ENCODE peak calls at places on chromosomes 13 and 19, in seven cellular contexts. G, Y, V, O, R, F and P are unnamed samples.

GRCh38 chr19:18735752-18736151 is 52.3 kb downstream of the CRTC1 start:
- DNase-seq in G (no peak), Y (no peak), V (no peak), O (no peak), R (no peak), F (no peak), P (no peak)

GRCh38 chr13:83184819-83185218 is 697.5 kb downstream of the SLITRK1 start:
- DNase-seq in G (no peak), Y (no peak), V (no peak), O (no peak), R (peak; percentile 68), F (no peak), P (no peak)

GRCh38 chr19:33192010-33192409 is 2.1 kb upstream of the LRP3 start:
- DNase-seq in G (no peak), Y (no peak), V (no peak), O (peak; percentile 20), R (no peak), F (no peak), P (no peak)

GRCh38 chr13:73932091-73932490 is 202.1 kb downstream of the KLF12 start:
- DNase-seq in G (no peak), Y (no peak), V (no peak), O (no peak), R (no peak), F (no peak), P (no peak)

GRCh38 chr19:23539499-23539898 is 144.2 kb upstream of the ZNF91 start:
- DNase-seq in G (no peak), Y (no peak), V (no peak), O (no peak), R (no peak), F (no peak), P (no peak)

GRCh38 chr13:53104120-53104519 is 75.5 kb downstream of the OLFM4 start:
- DNase-seq in G (no peak), Y (no peak), V (no peak), O (no peak), R (peak; percentile 0), F (no peak), P (no peak)

GRCh38 chr13:79423801-79424642 is 18.0 kb upstream of the RBM26 start:
- DNase-seq in G (peak; percentile 44), Y (no peak), V (no peak), O (no peak), R (peak; percentile 65), F (no peak), P (peak; percentile 41)

GRCh38 chr13:44040754-44041100 is 161.0 kb downstream of the LACC1 start:
- DNase-seq in G (no peak), Y (no peak), V (no peak), O (no peak), R (peak; percentile 53), F (no peak), P (no peak)

GRCh38 chr19:2259331-2259730 is 3.1 kb upstream of the JSRP1 start:
- DNase-seq in G (peak; percentile 63), Y (no peak), V (no peak), O (no peak), R (peak; percentile 48), F (no peak), P (no peak)

GRCh38 chr19:43759515-43759914 is 4.8 kb upstream of the SMG9 start:
- DNase-seq in G (peak; percentile 82), Y (peak; percentile 85), V (no peak), O (no peak), R (peak; percentile 88), F (no peak), P (no peak)

DNA sequence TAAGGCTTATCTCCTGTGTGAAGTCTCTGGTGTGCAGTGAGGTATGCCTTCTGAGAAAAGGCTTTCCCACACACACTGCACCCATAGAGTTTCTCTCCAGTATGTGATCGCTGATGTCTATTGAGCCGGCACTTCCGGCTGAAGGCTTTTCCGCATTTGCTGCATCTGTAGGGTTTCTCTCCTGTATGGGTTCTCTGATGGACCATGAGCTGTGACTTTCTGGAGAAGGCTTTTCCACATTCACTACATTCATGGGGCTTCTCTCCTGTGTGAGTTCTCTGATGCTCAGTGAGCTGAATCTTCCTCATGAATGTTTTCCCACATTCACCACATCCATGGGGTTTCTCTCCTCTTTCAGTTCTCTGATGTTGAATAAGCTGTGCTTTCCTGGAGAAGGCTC is 14.7 kb downstream of the ZNF577 start:
- DNase-seq in G (no peak), Y (no peak), V (no peak), O (no peak), R (no peak), F (no peak), P (no peak)
- H3K4me3 ChIP-seq in G (no peak overlapping the region), Y (no peak overlapping the region), V (no peak overlapping the region), O (no peak overlapping the region), R (no peak overlapping the region), F (no peak overlapping the region), P (no peak overlapping the region)

GRCh38 chr19:49133621-49134454 is 14.5 kb downstream of the PPFIA3 start:
- DNase-seq in G (peak; percentile 72), Y (peak; percentile 33), V (no peak), O (peak; percentile 85), R (peak; percentile 66), F (peak; percentile 96), P (no peak)
- TF ChIP-seq CTCF in G (no peak), Y (peak; percentile 31), V (no peak), O (peak; percentile 15), R (no peak), F (no peak), P (no peak)

GRCh38 chr19:40567750-40568494 is 8.8 kb upstream of the SHKBP1 start:
- DNase-seq in G (no peak), Y (no peak), V (no peak), O (no peak), R (no peak), F (peak; percentile 85), P (no peak)
- H3K4me3 ChIP-seq in G (peak overlapping the region; percentile 40), Y (peak overlapping the region; percentile 34), V (peak overlapping the region; percentile 14), O (peak overlapping the region; percentile 35), R (peak overlapping the region; percentile 20), F (peak overlapping the region; percentile 27), P (peak overlapping the region; percentile 24)

GRCh38 chr13:113143466-113144254 is 14.8 kb upstream of the PROZ start:
- DNase-seq in G (no peak), Y (no peak), V (peak; percentile 47), O (peak; percentile 36), R (no peak), F (peak; percentile 80), P (no peak)
- TF ChIP-seq CTCF in G (no peak), Y (no peak), V (no peak), O (no peak), R (no peak), F (no peak), P (no peak)

DNA sequence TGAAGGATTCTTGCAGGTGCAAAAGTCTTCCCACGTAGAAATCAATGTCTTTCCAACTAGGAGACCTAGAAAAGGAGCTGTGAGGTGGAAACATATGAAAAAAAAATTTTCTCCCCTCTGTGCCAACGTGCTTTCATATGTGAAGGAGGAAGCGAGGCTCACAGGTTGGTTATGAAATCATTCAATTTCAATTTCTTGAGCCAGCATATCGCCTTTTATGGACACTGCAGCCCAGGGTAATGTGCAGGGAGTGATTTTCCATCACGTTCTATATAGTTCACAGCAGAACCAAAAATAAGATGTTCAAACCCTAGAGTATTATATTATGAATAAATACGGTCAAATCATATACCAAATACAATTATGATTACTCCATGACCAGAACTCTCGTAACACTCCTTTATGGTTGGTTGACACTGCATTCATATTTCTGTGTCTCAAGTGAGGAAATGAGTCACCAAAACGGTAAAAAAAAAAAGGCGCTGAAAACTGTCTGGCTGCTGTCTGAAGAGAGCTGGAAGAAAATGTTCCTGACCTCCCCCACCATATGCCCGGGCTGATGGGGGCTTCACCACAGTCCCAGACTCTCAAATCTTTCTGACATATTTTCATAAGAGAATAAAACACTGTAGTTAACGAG is 75.8 kb upstream of the UBAC2 start:
- DNase-seq in G (peak; percentile 40), Y (peak; percentile 41), V (no peak), O (no peak), R (peak; percentile 64), F (no peak), P (peak; percentile 1)
- H3K4me3 ChIP-seq in G (no peak overlapping the region), Y (no peak overlapping the region), V (no peak overlapping the region), O (no peak overlapping the region), R (no peak overlapping the region), F (no peak overlapping the region), P (no peak overlapping the region)

GRCh38 chr13:48976677-48977625 is 1.2 kb downstream of the FNDC3A start:
- DNase-seq in G (peak; percentile 3), Y (no peak), V (no peak), O (no peak), R (peak; percentile 35), F (no peak), P (peak; percentile 9)

GRCh38 chr13:48975101-48975925 is at the start of gene FNDC3A:
- DNase-seq in G (peak; percentile 68), Y (peak; percentile 48), V (peak; percentile 72), O (peak; percentile 46), R (peak; percentile 57), F (no peak), P (peak; percentile 58)

GRCh38 chr13:48977973-48978372 is 2.3 kb downstream of the FNDC3A start:
- DNase-seq in G (no peak), Y (peak; percentile 11), V (no peak), O (no peak), R (peak; percentile 55), F (no peak), P (no peak)

GRCh38 chr13:48973845-48974431 is 1.8 kb upstream of the FNDC3A start:
- DNase-seq in G (no peak), Y (no peak), V (no peak), O (no peak), R (no peak), F (no peak), P (no peak)

GRCh38 chr13:48975926-48976676 is 389 bp downstream of the FNDC3A start:
- DNase-seq in G (peak; percentile 83), Y (peak; percentile 63), V (peak; percentile 69), O (peak; percentile 91), R (peak; percentile 73), F (peak; percentile 97), P (peak; percentile 46)
- TF ChIP-seq CTCF in G (peak; percentile 16), Y (no peak), V (no peak), O (no peak), R (no peak), F (no peak), P (no peak)

DNA sequence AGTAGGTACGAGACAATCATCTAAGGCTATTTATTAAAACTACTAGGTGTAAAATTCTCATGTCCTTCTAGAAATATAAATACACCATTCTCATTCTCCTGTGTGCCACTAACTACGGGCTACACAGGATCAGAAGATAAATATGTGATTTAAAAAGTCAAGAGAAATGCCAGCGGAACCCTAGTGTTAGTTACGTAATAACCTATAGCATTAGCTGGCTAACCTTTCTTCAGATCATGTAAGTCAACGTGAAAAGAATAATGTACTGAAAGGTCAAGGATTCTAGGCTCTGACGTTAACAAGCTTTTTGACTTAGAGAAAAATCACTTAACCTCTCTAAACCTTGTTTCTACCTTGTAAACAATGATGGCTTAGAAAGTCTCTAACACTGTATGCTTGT is 121.8 kb downstream of the RGCC start:
- DNase-seq in G (no peak), Y (no peak), V (no peak), O (no peak), R (no peak), F (no peak), P (no peak)
- H3K4me3 ChIP-seq in G (no peak overlapping the region), Y (no peak overlapping the region), V (no peak overlapping the region), O (no peak overlapping the region), R (no peak overlapping the region), F (no peak overlapping the region), P (no peak overlapping the region)